ENCODE peak calls at places on chromosome 4, in six cellular contexts. N is kidney tubule cell; X is CD4-positive, CD25-positive, alpha-beta regulatory T cell; F is AG04449; C is stimulated activated naive CD4-positive, alpha-beta T cell; R is activated CD4-positive, alpha-beta T cell treated with anti-CD3 and anti-CD28 coated beads, Interleukin-2, amount 50 U/mL, for 1 hour. E is an unnamed sample.

GRCh38 chr4:73883306-73883705 is 14.1 kb downstream of the CXCL1 start:
- DNase-seq in N (peak), X (no peak), F (no peak), C (no peak), R (no peak), E (no peak)

GRCh38 chr4:244471-244870 is 60.8 kb downstream of the ZNF732 start:
- DNase-seq in N (peak), X (peak), F (no peak), C (peak), R (peak), E (no peak)

GRCh38 chr4:155639674-155640529 is 26.7 kb upstream of the GUCY1A1 start:
- DNase-seq in N (no peak), X (no peak), F (no peak), C (no peak), R (no peak), E (no peak)

GRCh38 chr4:118835896-118836762 is at the start of gene SEC24D:
- DNase-seq in N (peak), X (peak), F (no peak), C (peak), R (peak), E (peak)

GRCh38 chr4:10546-10870 is 42.6 kb upstream of the ZNF595 start:
- DNase-seq in N (no peak), X (no peak), F (no peak), C (no peak), R (no peak), E (no peak)

GRCh38 chr4:3832536-3833220 is 66.5 kb downstream of the ADRA2C start:
- DNase-seq in N (no peak), X (no peak), F (no peak), C (no peak), R (no peak), E (no peak)

GRCh38 chr4:95798727-95799126 is 41.2 kb upstream of the PDHA2 start:
- DNase-seq in N (no peak), X (no peak), F (no peak), C (no peak), R (no peak), E (no peak)

GRCh38 chr4:2256781-2257191 is 5.1 kb downstream of the MXD4 start:
- DNase-seq in N (no peak), X (no peak), F (no peak), C (no peak), R (no peak), E (no peak)

E was measured in NCI-H187 treated with DMSO at 0.1 percent for 48 hours.